ENCODE peak calls at places on chromosomes 6 and 20, in seven cellular contexts. One of them, this sample, is unnamed.

GRCh38 chr20:59042151-59042795 is at the start of gene PRELID3B:
- DNase-seq in A172: no peak
- DNase-seq in AG08396: peak
- DNase-seq in neural progenitor cell: peak
- DNase-seq in activated CD4-positive, alpha-beta memory T cell treated with anti-CD3 and anti-CD28 coated beads for 36 hours: no peak
- DNase-seq in GM23248: peak
- DNase-seq in right lobe of liver: peak
- DNase-seq in this sample: no peak

GRCh38 chr20:32514760-32515159 is 70.4 kb downstream of the NOL4L start:
- DNase-seq in A172: no peak
- DNase-seq in AG08396: no peak
- DNase-seq in neural progenitor cell: no peak
- DNase-seq in activated CD4-positive, alpha-beta memory T cell treated with anti-CD3 and anti-CD28 coated beads for 36 hours: no peak
- DNase-seq in GM23248: peak
- DNase-seq in right lobe of liver: no peak
- DNase-seq in this sample: no peak

GRCh38 chr6:154302111-154302752 is 54.4 kb downstream of the IPCEF1 start:
- DNase-seq in A172: peak
- DNase-seq in AG08396: peak
- DNase-seq in neural progenitor cell: no peak
- DNase-seq in activated CD4-positive, alpha-beta memory T cell treated with anti-CD3 and anti-CD28 coated beads for 36 hours: peak
- DNase-seq in GM23248: peak
- DNase-seq in right lobe of liver: no peak
- DNase-seq in this sample: peak

GRCh38 chr6:28167068-28167467 is 25.4 kb downstream of the ZKSCAN8 start:
- DNase-seq in A172: no peak
- DNase-seq in AG08396: peak
- DNase-seq in neural progenitor cell: no peak
- DNase-seq in activated CD4-positive, alpha-beta memory T cell treated with anti-CD3 and anti-CD28 coated beads for 36 hours: no peak
- DNase-seq in GM23248: peak
- DNase-seq in right lobe of liver: no peak
- DNase-seq in this sample: peak

GRCh38 chr20:13286600-13286999 is 65.5 kb downstream of the ISM1 start:
- DNase-seq in A172: no peak
- DNase-seq in AG08396: no peak
- DNase-seq in neural progenitor cell: no peak
- DNase-seq in activated CD4-positive, alpha-beta memory T cell treated with anti-CD3 and anti-CD28 coated beads for 36 hours: no peak
- DNase-seq in GM23248: no peak
- DNase-seq in right lobe of liver: peak
- DNase-seq in this sample: peak

GRCh38 chr20:44728835-44729342 is 13.7 kb downstream of the CCN5 start:
- DNase-seq in A172: peak
- DNase-seq in AG08396: peak
- DNase-seq in neural progenitor cell: peak
- DNase-seq in activated CD4-positive, alpha-beta memory T cell treated with anti-CD3 and anti-CD28 coated beads for 36 hours: no peak
- DNase-seq in GM23248: peak
- DNase-seq in right lobe of liver: peak
- DNase-seq in this sample: peak

GRCh38 chr20:9551808-9552550 is 37.6 kb downstream of the LAMP5 start:
- DNase-seq in A172: peak
- DNase-seq in AG08396: no peak
- DNase-seq in neural progenitor cell: no peak
- DNase-seq in activated CD4-positive, alpha-beta memory T cell treated with anti-CD3 and anti-CD28 coated beads for 36 hours: no peak
- DNase-seq in GM23248: no peak
- DNase-seq in right lobe of liver: no peak
- DNase-seq in this sample: peak

GRCh38 chr20:17530716-17531536 is at the start of gene BFSP1:
- DNase-seq in A172: no peak
- DNase-seq in AG08396: peak
- DNase-seq in neural progenitor cell: peak
- DNase-seq in activated CD4-positive, alpha-beta memory T cell treated with anti-CD3 and anti-CD28 coated beads for 36 hours: peak
- DNase-seq in GM23248: peak
- DNase-seq in right lobe of liver: peak
- DNase-seq in this sample: no peak

GRCh38 chr6:122048570-122048969 is 350.9 kb upstream of the HSF2 start:
- DNase-seq in A172: no peak
- DNase-seq in AG08396: no peak
- DNase-seq in neural progenitor cell: no peak
- DNase-seq in activated CD4-positive, alpha-beta memory T cell treated with anti-CD3 and anti-CD28 coated beads for 36 hours: no peak
- DNase-seq in GM23248: peak
- DNase-seq in right lobe of liver: no peak
- DNase-seq in this sample: no peak

GRCh38 chr6:38501931-38502330 is 137.8 kb downstream of the BTBD9 start:
- DNase-seq in A172: no peak
- DNase-seq in AG08396: no peak
- DNase-seq in neural progenitor cell: no peak
- DNase-seq in activated CD4-positive, alpha-beta memory T cell treated with anti-CD3 and anti-CD28 coated beads for 36 hours: no peak
- DNase-seq in GM23248: no peak
- DNase-seq in right lobe of liver: no peak
- DNase-seq in this sample: no peak

GRCh38 chr20:43963872-43964791 is 49.5 kb downstream of the TOX2 start:
- DNase-seq in A172: peak
- DNase-seq in AG08396: no peak
- DNase-seq in neural progenitor cell: no peak
- DNase-seq in activated CD4-positive, alpha-beta memory T cell treated with anti-CD3 and anti-CD28 coated beads for 36 hours: peak
- DNase-seq in GM23248: peak
- DNase-seq in right lobe of liver: no peak
- DNase-seq in this sample: no peak

GRCh38 chr6:151388997-151389639 is 2.2 kb downstream of the ZBTB2 start:
- DNase-seq in A172: no peak
- DNase-seq in AG08396: peak
- DNase-seq in neural progenitor cell: no peak
- DNase-seq in activated CD4-positive, alpha-beta memory T cell treated with anti-CD3 and anti-CD28 coated beads for 36 hours: no peak
- DNase-seq in GM23248: no peak
- DNase-seq in right lobe of liver: no peak
- DNase-seq in this sample: no peak

GRCh38 chr20:23267909-23268308 is 82.7 kb upstream of the NXT1 start:
- DNase-seq in A172: no peak
- DNase-seq in AG08396: no peak
- DNase-seq in neural progenitor cell: no peak
- DNase-seq in activated CD4-positive, alpha-beta memory T cell treated with anti-CD3 and anti-CD28 coated beads for 36 hours: no peak
- DNase-seq in GM23248: no peak
- DNase-seq in right lobe of liver: no peak
- DNase-seq in this sample: no peak

GRCh38 chr20:44931911-44932310 is 22.1 kb downstream of the PABPC1L start:
- DNase-seq in A172: no peak
- DNase-seq in AG08396: no peak
- DNase-seq in neural progenitor cell: no peak
- DNase-seq in activated CD4-positive, alpha-beta memory T cell treated with anti-CD3 and anti-CD28 coated beads for 36 hours: no peak
- DNase-seq in GM23248: no peak
- DNase-seq in right lobe of liver: no peak
- DNase-seq in this sample: no peak

GRCh38 chr20:44765647-44766367 is 20.1 kb downstream of the KCNK15 start:
- DNase-seq in A172: peak
- DNase-seq in AG08396: no peak
- DNase-seq in neural progenitor cell: no peak
- DNase-seq in activated CD4-positive, alpha-beta memory T cell treated with anti-CD3 and anti-CD28 coated beads for 36 hours: no peak
- DNase-seq in GM23248: peak
- DNase-seq in right lobe of liver: no peak
- DNase-seq in this sample: peak

GRCh38 chr6:71298459-71298858 is 9.8 kb downstream of the OGFRL1 start:
- DNase-seq in A172: no peak
- DNase-seq in AG08396: no peak
- DNase-seq in neural progenitor cell: peak
- DNase-seq in activated CD4-positive, alpha-beta memory T cell treated with anti-CD3 and anti-CD28 coated beads for 36 hours: no peak
- DNase-seq in GM23248: no peak
- DNase-seq in right lobe of liver: no peak
- DNase-seq in this sample: no peak

GRCh38 chr6:116444092-116444491 is 17.1 kb upstream of the CALHM6 start:
- DNase-seq in A172: peak
- DNase-seq in AG08396: peak
- DNase-seq in neural progenitor cell: peak
- DNase-seq in activated CD4-positive, alpha-beta memory T cell treated with anti-CD3 and anti-CD28 coated beads for 36 hours: no peak
- DNase-seq in GM23248: peak
- DNase-seq in right lobe of liver: no peak
- DNase-seq in this sample: peak

GRCh38 chr6:69948479-69949114 is 82.2 kb downstream of the COL19A1 start:
- DNase-seq in A172: no peak
- DNase-seq in AG08396: no peak
- DNase-seq in neural progenitor cell: no peak
- DNase-seq in activated CD4-positive, alpha-beta memory T cell treated with anti-CD3 and anti-CD28 coated beads for 36 hours: no peak
- DNase-seq in GM23248: peak
- DNase-seq in right lobe of liver: no peak
- DNase-seq in this sample: no peak

This sample was measured in renal cortical epithelial cell.